ENCODE peak calls at places on chromosomes 3 and 15, in four cellular contexts. F is psoas muscle, V is cardiac muscle cell, U is right cardiac atrium. A is an unnamed sample.

GRCh38 chr3:159856496-159857098 is 132.0 kb upstream of the IL12A start:
- DNase-seq in U (peak; percentile 53), V (no peak), F (no peak), A (no peak)

GRCh38 chr3:171967137-171967783 is 72.1 kb upstream of the FNDC3B start:
- DNase-seq in F (no peak), V (no peak), U (no peak), A (no peak)

GRCh38 chr15:26176831-26177230 is 313.7 kb upstream of the ATP10A start:
- DNase-seq in V (no peak), U (no peak), F (no peak), A (no peak)

GRCh38 chr3:8627949-8628348 is 16.6 kb downstream of the SSUH2 start:
- DNase-seq in V (no peak), U (no peak), F (no peak), A (no peak)

GRCh38 chr3:101381809-101382208 is 61.4 kb upstream of the IMPG2 start:
- DNase-seq in V (peak; percentile 44), F (no peak), U (no peak), A (no peak)

GRCh38 chr3:8954938-8955763 is 8.1 kb downstream of the RAD18 start:
- DNase-seq in V (peak; percentile 82), F (no peak), U (no peak), A (no peak)

GRCh38 chr3:172135766-172136729 is 96.7 kb downstream of the FNDC3B start:
- DNase-seq in V (no peak), F (no peak), U (no peak), A (no peak)

GRCh38 chr15:85768595-85769168 is 26.0 kb downstream of the KLHL25 start:
- DNase-seq in U (peak; percentile 42), V (no peak), F (no peak), A (no peak)

GRCh38 chr15:96199111-96199510 is 131.4 kb upstream of the NR2F2 start:
- DNase-seq in U (no peak), V (no peak), F (no peak), A (no peak)

GRCh38 chr3:175777495-175777894 is 918.4 kb downstream of the NAALADL2 start:
- DNase-seq in F (no peak), V (no peak), U (no peak), A (no peak)

GRCh38 chr3:127690823-127691452 is 18.2 kb downstream of the ABTB1 start:
- DNase-seq in U (peak; percentile 78), V (peak; percentile 64), F (peak; percentile 38), A (no peak)

GRCh38 chr3:7171493-7171892 is 310.6 kb downstream of the GRM7 start:
- DNase-seq in U (no peak), F (no peak), V (no peak), A (no peak)

GRCh38 chr15:55915876-55916567 is 77.4 kb downstream of the NEDD4 start:
- DNase-seq in F (no peak), U (no peak), V (no peak), A (no peak)

GRCh38 chr3:111392911-111393351 is 149.1 kb upstream of the CD96 start:
- DNase-seq in U (no peak), V (no peak), F (no peak), A (no peak)

GRCh38 chr15:58212909-58213526 is 74.8 kb downstream of the AQP9 start:
- DNase-seq in U (no peak), F (no peak), V (peak; percentile 52), A (no peak)

GRCh38 chr3:184345678-184346144 is 8.3 kb downstream of the FAM131A start:
- DNase-seq in F (peak; percentile 76), U (peak; percentile 76), V (peak; percentile 71), A (no peak)

GRCh38 chr15:45456212-45457106 is 66.1 kb downstream of the SLC30A4 start:
- DNase-seq in F (peak; percentile 48), V (no peak), U (no peak), A (peak; percentile 14)

GRCh38 chr3:188950006-188950405 is 221.8 kb upstream of the TPRG1 start:
- DNase-seq in F (no peak), V (no peak), U (no peak), A (no peak)

GRCh38 chr15:101489236-101489632 is 273 bp downstream of the PCSK6 start:
- DNase-seq in U (peak; percentile 84), V (peak; percentile 73), F (peak; percentile 69), A (no peak)

GRCh38 chr15:78979456-78980320 is 34.8 kb upstream of the CTSH start:
- DNase-seq in V (peak; percentile 76), U (peak; percentile 68), F (no peak), A (no peak)

GRCh38 chr3:1469248-1469647 is 376.4 kb downstream of the CNTN6 start:
- DNase-seq in U (no peak), F (no peak), V (no peak), A (no peak)

GRCh38 chr3:37993067-37993809 is 2.7 kb downstream of the VILL start:
- DNase-seq in U (no peak), V (no peak), F (no peak), A (no peak)

GRCh38 chr3:56547486-56547885 is 9.5 kb upstream of the CCDC66 start:
- DNase-seq in V (no peak), U (no peak), F (no peak), A (no peak)

GRCh38 chr3:125125822-125126245 is 70.0 kb upstream of the HEG1 start:
- DNase-seq in F (no peak), V (no peak), U (no peak), A (no peak)

GRCh38 chr3:193805448-193805847 is 212.4 kb downstream of the OPA1 start:
- DNase-seq in U (peak; percentile 79), V (peak; percentile 46), F (peak; percentile 76), A (no peak)

GRCh38 chr15:72796515-72797337 is 13.2 kb upstream of the ADPGK start:
- DNase-seq in U (peak; percentile 80), V (peak; percentile 71), F (peak; percentile 78), A (no peak)

GRCh38 chr3:187456268-187456667 is 88.1 kb downstream of the RTP4 start:
- DNase-seq in V (no peak), F (peak; percentile 21), U (peak; percentile 90), A (no peak)

GRCh38 chr3:29140706-29141105 is 140.2 kb upstream of the RBMS3 start:
- DNase-seq in V (peak; percentile 52), F (no peak), U (no peak), A (no peak)

GRCh38 chr3:127970966-127971592 is 56.0 kb downstream of the KBTBD12 start:
- DNase-seq in U (no peak), V (peak; percentile 32), F (no peak), A (no peak)

GRCh38 chr3:165742351-165742750 is 94.9 kb downstream of the BCHE start:
- DNase-seq in V (no peak), F (no peak), U (no peak), A (no peak)

GRCh38 chr3:55524565-55525244 is 37.6 kb upstream of the WNT5A start:
- DNase-seq in U (no peak), V (no peak), F (no peak), A (no peak)

GRCh38 chr3:15271785-15272381 is 60.5 kb downstream of the SH3BP5 start:
- DNase-seq in V (no peak), F (no peak), U (peak; percentile 78), A (peak; percentile 20)

GRCh38 chr15:91408476-91409076 is 308.5 kb downstream of the SV2B start:
- DNase-seq in U (no peak), F (no peak), V (peak; percentile 54), A (no peak)

GRCh38 chr3:181326637-181327223 is 337.2 kb upstream of the DNAJC19 start:
- DNase-seq in F (no peak), V (peak; percentile 66), U (peak; percentile 9), A (no peak)

GRCh38 chr3:166864473-166865467 is 515.3 kb downstream of the ZBBX start:
- DNase-seq in F (no peak), U (no peak), V (no peak), A (no peak)

GRCh38 chr3:18382760-18383369 is 42.3 kb downstream of the SATB1 start:
- DNase-seq in F (no peak), V (no peak), U (no peak), A (no peak)

GRCh38 chr3:18378218-18378617 is 46.9 kb downstream of the SATB1 start:
- DNase-seq in F (no peak), U (no peak), V (no peak), A (no peak)

GRCh38 chr3:18376682-18377081 is 48.5 kb downstream of the SATB1 start:
- DNase-seq in V (no peak), U (no peak), F (no peak), A (no peak)

DNA sequence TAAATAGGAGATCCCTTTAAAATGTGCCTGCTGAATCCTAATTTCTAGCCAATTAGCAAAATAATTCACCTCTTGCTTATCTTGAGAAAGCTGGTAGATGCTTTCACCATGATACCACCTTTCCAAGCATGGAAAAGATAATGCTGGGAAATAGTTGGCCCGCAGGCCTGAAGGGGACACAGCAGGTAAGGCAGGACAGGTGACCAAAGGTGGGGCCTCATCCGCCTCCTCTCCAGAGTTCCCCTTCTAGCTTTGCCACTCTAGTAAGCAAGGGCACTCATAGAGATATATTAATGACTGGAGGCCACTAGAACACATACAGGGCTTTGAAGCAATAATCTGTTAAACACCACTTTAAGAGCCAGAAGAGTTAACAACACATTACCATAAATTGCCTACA is 45.5 kb downstream of the SATB1 start:
- DNase-seq in U (no peak), F (no peak), V (no peak), A (no peak)
- H3K27ac ChIP-seq in U (no peak overlapping the region), F (no peak overlapping the region), V (no peak overlapping the region), A (no peak overlapping the region)

DNA sequence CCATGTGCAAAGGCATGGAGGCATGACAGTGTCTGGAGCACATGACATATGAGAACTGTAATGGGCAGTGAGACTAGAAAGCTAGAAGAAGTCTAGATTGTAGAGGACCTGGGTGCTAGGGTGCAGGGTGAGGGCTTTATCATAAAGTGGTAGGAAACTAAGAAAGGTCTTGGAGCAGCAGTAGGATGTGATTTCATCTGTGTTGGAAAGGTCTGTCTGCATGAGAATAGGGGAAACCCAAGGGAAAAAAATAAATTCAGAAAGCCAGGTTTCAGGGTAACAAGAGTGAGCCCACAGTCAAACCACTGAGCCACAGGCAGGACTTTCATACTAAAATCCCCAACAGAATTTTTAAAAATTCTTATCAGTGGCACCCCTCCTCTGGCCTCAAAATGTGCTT is 54.5 kb downstream of the CCDC33 start:
- DNase-seq in F (no peak), U (no peak), V (no peak), A (no peak)
- H3K27ac ChIP-seq in F (no peak overlapping the region), U (no peak overlapping the region), V (no peak overlapping the region), A (no peak overlapping the region)

GRCh38 chr3:52246728-52247454 is 1.3 kb downstream of the PPM1M start:
- DNase-seq in U (peak; percentile 57), V (no peak), F (peak; percentile 14), A (no peak)
- H3K27ac ChIP-seq in U (no peak overlapping the region), V (no peak overlapping the region), F (no peak overlapping the region), A (peak overlapping the region; percentile 95)

DNA sequence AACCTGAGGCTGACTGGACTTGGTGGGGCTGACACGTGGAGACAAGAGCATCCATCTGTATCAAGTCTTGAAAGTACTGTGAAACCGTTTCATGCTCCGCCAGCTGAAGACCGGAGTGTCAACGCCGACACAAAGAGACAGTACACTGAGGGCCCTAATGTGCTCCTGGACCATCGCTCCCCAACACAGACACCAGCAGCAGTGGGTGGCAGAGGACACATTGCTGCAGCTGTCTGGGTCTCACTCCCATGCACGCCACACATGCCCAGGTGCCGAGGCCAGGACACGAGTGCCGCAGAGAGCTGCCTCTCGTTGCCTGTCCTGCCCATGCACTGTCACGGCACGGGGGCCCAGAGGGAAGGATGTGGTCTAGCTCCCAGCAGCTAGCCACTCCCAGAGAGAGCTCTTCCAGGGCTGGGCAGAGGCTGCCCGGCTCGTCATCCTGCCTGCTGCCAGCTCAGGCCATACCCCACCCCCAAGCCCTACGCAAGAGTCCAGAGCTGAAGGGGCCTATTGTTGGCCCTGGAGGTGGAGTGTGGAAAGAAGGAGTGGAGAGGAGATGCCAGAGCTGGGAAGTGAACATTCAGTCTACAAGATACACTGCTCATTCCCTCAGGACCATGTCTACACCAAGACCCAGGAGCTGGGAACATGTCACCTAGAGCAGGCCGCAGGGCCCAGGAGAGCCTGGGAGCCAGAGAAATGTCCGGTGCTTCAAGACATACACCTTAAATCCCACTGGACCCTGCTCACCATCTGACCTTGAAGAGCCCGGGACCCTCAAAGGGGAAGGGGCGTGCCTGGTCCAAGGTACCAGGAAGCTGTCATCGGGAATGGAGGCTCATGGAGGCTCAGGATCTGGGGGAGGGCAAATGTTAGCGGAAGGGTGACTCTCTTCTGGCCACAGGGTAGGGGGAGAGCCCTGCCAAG is 7.7 kb downstream of the TNK2 start:
- DNase-seq in F (peak; percentile 83), V (no peak), U (peak; percentile 85), A (peak; percentile 30)
- H3K27ac ChIP-seq in F (peak overlapping the region; percentile 93), V (no peak overlapping the region), U (no peak overlapping the region), A (no peak overlapping the region)